ENCODE peak calls at places on chromosomes 3 and 15, in nine cellular contexts. Z is dorsolateral prefrontal cortex; A is epithelial cell of esophagus; P is CD4-positive, alpha-beta T cell; K is endothelial cell; S is brain microvascular endothelial cell; D is fibroblast of pulmonary artery; I is tibial nerve; N is neural progenitor cell. C is an unnamed sample.

GRCh38 chr3:93906245-93906644 is 67.5 kb downstream of the PROS1 start:
- DNase-seq in Z (no peak), A (no peak), P (no peak), K (no peak), S (no peak), D (no peak), I (no peak), N (no peak), C (no peak)

GRCh38 chr3:81621277-81621676 is 140.2 kb downstream of the GBE1 start:
- DNase-seq in Z (no peak), A (no peak), P (no peak), K (no peak), S (no peak), D (no peak), I (no peak), N (no peak), C (no peak)

GRCh38 chr3:95348879-95349278 is 1286.0 kb downstream of the NSUN3 start:
- DNase-seq in Z (no peak), A (no peak), P (no peak), K (no peak), S (no peak), D (no peak), I (no peak), N (no peak), C (no peak)

GRCh38 chr3:51933471-51934138 is 8.1 kb downstream of the RRP9 start:
- DNase-seq in Z (no peak), A (no peak), P (no peak), K (no peak), S (no peak), D (no peak), I (no peak), N (no peak), C (no peak)

GRCh38 chr3:127141921-127142730 is 50.8 kb upstream of the PRR23E start:
- DNase-seq in Z (no peak), A (peak), P (no peak), K (no peak), S (no peak), D (no peak), I (no peak), N (no peak), C (no peak)

GRCh38 chr3:152270145-152270870 is 1.6 kb downstream of the MBNL1 start:
- DNase-seq in Z (no peak), A (peak), P (no peak), K (no peak), S (no peak), D (peak), I (no peak), N (peak), C (no peak)

GRCh38 chr15:26996250-26996649 is 25.3 kb downstream of the GABRG3 start:
- DNase-seq in Z (no peak), A (no peak), P (no peak), K (no peak), S (no peak), D (no peak), I (no peak), N (no peak), C (no peak)

GRCh38 chr15:63601026-63601726 is 4.0 kb downstream of the FBXL22 start:
- DNase-seq in Z (no peak), A (peak), P (peak), K (peak), S (peak), D (peak), I (no peak), N (peak), C (peak)

GRCh38 chr3:196629234-196629633 is 10.3 kb upstream of the NRROS start:
- DNase-seq in Z (no peak), A (no peak), P (no peak), K (no peak), S (no peak), D (no peak), I (no peak), N (no peak), C (no peak)

GRCh38 chr15:43517354-43518072 is at the start of gene MAP1A:
- DNase-seq in Z (peak), A (no peak), P (no peak), K (peak), S (peak), D (peak), I (peak), N (peak), C (peak)

GRCh38 chr3:140570602-140571001 is 107.3 kb upstream of the TRIM42 start:
- DNase-seq in Z (no peak), A (no peak), P (no peak), K (no peak), S (no peak), D (no peak), I (no peak), N (no peak), C (no peak)

GRCh38 chr3:188546835-188547670 is 393.1 kb downstream of the LPP start:
- DNase-seq in Z (no peak), A (peak), P (no peak), K (no peak), S (peak), D (peak), I (no peak), N (no peak), C (no peak)

GRCh38 chr3:42680806-42681205 is 4.5 kb upstream of the KLHL40 start:
- DNase-seq in Z (no peak), A (no peak), P (no peak), K (no peak), S (peak), D (no peak), I (no peak), N (no peak), C (no peak)

GRCh38 chr3:154972951-154973350 is 107.2 kb upstream of the MME start:
- DNase-seq in Z (no peak), A (no peak), P (no peak), K (no peak), S (peak), D (peak), I (peak), N (no peak), C (no peak)

GRCh38 chr3:158434412-158435038 is 136.5 kb upstream of the MLF1 start:
- DNase-seq in Z (peak), A (peak), P (no peak), K (peak), S (peak), D (peak), I (peak), N (peak), C (peak)

GRCh38 chr3:171234298-171235020 is 207.9 kb upstream of the SLC2A2 start:
- DNase-seq in Z (peak), A (no peak), P (no peak), K (no peak), S (no peak), D (no peak), I (no peak), N (no peak), C (no peak)

GRCh38 chr3:174170248-174170647 is 688.9 kb upstream of the NAALADL2 start:
- DNase-seq in Z (no peak), A (no peak), P (no peak), K (no peak), S (no peak), D (no peak), I (no peak), N (no peak), C (no peak)

GRCh38 chr3:106121491-106122289 is 252.9 kb upstream of the CBLB start:
- DNase-seq in Z (no peak), A (peak), P (no peak), K (no peak), S (no peak), D (no peak), I (no peak), N (no peak), C (no peak)

GRCh38 chr3:24734019-24734418 is 239.4 kb upstream of the THRB start:
- DNase-seq in Z (no peak), A (peak), P (no peak), K (no peak), S (no peak), D (no peak), I (no peak), N (no peak), C (no peak)

GRCh38 chr15:69074843-69075224 is 60.3 kb downstream of the NOX5 start:
- DNase-seq in Z (no peak), A (no peak), P (no peak), K (peak), S (no peak), D (no peak), I (no peak), N (peak), C (no peak)

GRCh38 chr3:45064512-45065372 is 38.6 kb downstream of the CLEC3B start:
- DNase-seq in Z (no peak), A (peak), P (no peak), K (no peak), S (peak), D (peak), I (no peak), N (no peak), C (no peak)

GRCh38 chr15:40291088-40291574 is 8.3 kb upstream of the ANKRD63 start:
- DNase-seq in Z (no peak), A (peak), P (no peak), K (peak), S (peak), D (peak), I (no peak), N (peak), C (peak)

GRCh38 chr3:150733373-150733935 is 29.5 kb downstream of the SIAH2 start:
- DNase-seq in Z (no peak), A (peak), P (no peak), K (no peak), S (peak), D (peak), I (no peak), N (peak), C (no peak)

GRCh38 chr3:154954750-154955149 is 125.4 kb upstream of the MME start:
- DNase-seq in Z (no peak), A (peak), P (no peak), K (no peak), S (peak), D (peak), I (no peak), N (peak), C (no peak)

GRCh38 chr3:122942937-122943827 is 84.4 kb downstream of the SEMA5B start:
- DNase-seq in Z (peak), A (peak), P (no peak), K (peak), S (peak), D (peak), I (peak), N (peak), C (peak)

GRCh38 chr15:100672959-100673358 is 70.6 kb downstream of the ASB7 start:
- DNase-seq in Z (no peak), A (no peak), P (no peak), K (no peak), S (no peak), D (no peak), I (no peak), N (no peak), C (no peak)

GRCh38 chr3:113142476-113142875 is 68.9 kb upstream of the BOC start:
- DNase-seq in Z (no peak), A (no peak), P (no peak), K (no peak), S (no peak), D (no peak), I (no peak), N (no peak), C (no peak)

GRCh38 chr15:52714968-52715367 is 35.8 kb upstream of the ATOSA start:
- DNase-seq in Z (no peak), A (no peak), P (no peak), K (no peak), S (no peak), D (no peak), I (no peak), N (no peak), C (no peak)

GRCh38 chr3:140428380-140428779 is 249.5 kb upstream of the TRIM42 start:
- DNase-seq in Z (no peak), A (no peak), P (no peak), K (no peak), S (no peak), D (no peak), I (no peak), N (peak), C (no peak)

GRCh38 chr3:122102191-122102935 is 47.2 kb downstream of the CD86 start:
- DNase-seq in Z (no peak), A (no peak), P (no peak), K (no peak), S (no peak), D (no peak), I (no peak), N (no peak), C (no peak)

GRCh38 chr3:10357592-10358308 is 36.8 kb upstream of the SEC13 start:
- DNase-seq in Z (no peak), A (peak), P (no peak), K (no peak), S (peak), D (peak), I (no peak), N (no peak), C (peak)
- TF ChIP-seq CTCF in Z (no peak), A (no peak), P (no peak), K (no peak), S (no peak), D (no peak), I (no peak), N (no peak), C (no peak)

GRCh38 chr3:143972155-143972494 is 502 bp downstream of the DIPK2A start:
- DNase-seq in Z (no peak), A (no peak), P (no peak), K (peak), S (no peak), D (no peak), I (peak), N (no peak), C (no peak)

GRCh38 chr3:143972495-143973351 is 1.1 kb downstream of the DIPK2A start:
- DNase-seq in Z (peak), A (peak), P (peak), K (peak), S (peak), D (peak), I (peak), N (peak), C (peak)

GRCh38 chr3:143973352-143974021 is 1.9 kb downstream of the DIPK2A start:
- DNase-seq in Z (no peak), A (peak), P (no peak), K (no peak), S (peak), D (peak), I (peak), N (peak), C (no peak)

GRCh38 chr3:143971367-143972154 is at the start of gene DIPK2A:
- DNase-seq in Z (peak), A (peak), P (peak), K (peak), S (peak), D (peak), I (peak), N (peak), C (peak)

GRCh38 chr3:143970773-143971366 is 753 bp upstream of the DIPK2A start:
- DNase-seq in Z (no peak), A (no peak), P (peak), K (peak), S (peak), D (no peak), I (peak), N (peak), C (peak)
- TF ChIP-seq CTCF in Z (peak), A (no peak), P (no peak), K (no peak), S (peak), D (no peak), I (no peak), N (no peak), C (no peak)

GRCh38 chr15:79007066-79007465 is 62.2 kb upstream of the CTSH start:
- DNase-seq in Z (peak), A (peak), P (no peak), K (peak), S (peak), D (peak), I (peak), N (peak), C (peak)

GRCh38 chr15:79006071-79006470 is 61.2 kb upstream of the CTSH start:
- DNase-seq in Z (no peak), A (no peak), P (no peak), K (no peak), S (no peak), D (no peak), I (no peak), N (no peak), C (no peak)

GRCh38 chr15:79008666-79009065 is 63.8 kb upstream of the CTSH start:
- DNase-seq in Z (no peak), A (no peak), P (no peak), K (no peak), S (no peak), D (no peak), I (no peak), N (peak), C (no peak)

GRCh38 chr15:79009388-79009787 is 64.5 kb upstream of the CTSH start:
- DNase-seq in Z (no peak), A (no peak), P (no peak), K (no peak), S (no peak), D (no peak), I (no peak), N (no peak), C (no peak)

DNA sequence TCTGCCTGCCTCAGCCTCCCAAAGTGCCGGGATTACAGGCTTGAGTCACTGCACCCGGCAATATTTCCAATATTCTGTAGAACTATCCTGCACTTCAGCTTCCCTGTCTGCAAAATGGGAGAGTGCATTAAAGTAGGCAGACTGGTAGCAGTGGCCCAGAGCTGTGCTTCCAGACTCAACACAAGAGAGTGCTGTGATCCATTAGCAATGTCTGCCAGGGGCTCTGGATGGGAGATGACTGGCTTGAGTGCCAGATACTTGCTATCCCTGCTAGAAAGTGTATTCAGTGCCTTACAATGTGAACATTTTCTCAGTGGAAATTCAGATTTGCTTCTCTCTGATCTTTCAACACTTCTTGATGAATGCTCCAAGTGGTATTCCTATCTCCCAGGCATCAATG is 65.4 kb upstream of the CTSH start:
- DNase-seq in Z (no peak), A (no peak), P (no peak), K (no peak), S (no peak), D (no peak), I (no peak), N (no peak), C (no peak)
- TF ChIP-seq CTCF in Z (no peak), A (no peak), P (no peak), K (no peak), S (no peak), D (no peak), I (no peak), N (no peak), C (no peak)

DNA sequence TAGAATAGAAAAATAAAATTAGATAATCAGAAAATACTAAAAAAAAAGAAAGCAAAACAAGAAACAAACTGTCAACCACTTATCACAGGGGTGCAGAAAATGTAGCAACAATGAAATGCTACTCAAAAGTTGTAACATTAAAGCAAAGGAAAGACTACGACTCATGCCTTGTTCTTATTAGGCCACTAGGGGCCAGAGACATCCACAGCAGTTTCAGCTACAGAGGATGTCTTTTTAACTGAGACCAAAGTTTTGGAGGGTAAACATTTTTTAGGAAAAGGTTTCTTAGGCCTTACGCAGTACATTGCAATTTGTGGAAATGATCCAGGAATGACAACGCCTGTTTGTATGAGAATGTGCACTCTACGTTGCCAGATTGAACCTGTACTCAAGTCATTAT is 15.4 kb upstream of the CADM2 start:
- DNase-seq in Z (no peak), A (no peak), P (no peak), K (no peak), S (no peak), D (no peak), I (no peak), N (peak), C (no peak)
- TF ChIP-seq CTCF in Z (peak), A (no peak), P (no peak), K (peak), S (peak), D (no peak), I (no peak), N (peak), C (peak)

GRCh38 chr3:34635352-34635850 is 837.0 kb downstream of the PDCD6IP start:
- DNase-seq in Z (no peak), A (no peak), P (no peak), K (no peak), S (no peak), D (no peak), I (no peak), N (no peak), C (peak)
- TF ChIP-seq CTCF in Z (no peak), A (no peak), P (no peak), K (no peak), S (no peak), D (no peak), I (no peak), N (no peak), C (no peak)

C was measured in glutamatergic neuron.